ENCODE peak calls at places on chromosome 11, in six cellular contexts. M is suprapubic skin, L is GM12878, J is transverse colon, K is upper lobe of left lung, N is stomach. W is an unnamed sample. For H3K9me3, the result is how much of the 10 kb centered on the place peaks cover.

GRCh38 chr11:45180158-45180887 is 33.9 kb downstream of the PRDM11 start:
- DNase-seq in K (peak), J (peak), L (no peak), N (peak), M (no peak), W (peak)

GRCh38 chr11:27464155-27464759 is 8.3 kb downstream of the LGR4 start:
- DNase-seq in N (no peak), M (no peak), L (no peak), K (no peak), J (no peak), W (no peak)

GRCh38 chr11:102620858-102621561 is 4.1 kb downstream of the MMP20 start:
- DNase-seq in K (no peak), L (no peak), M (no peak), J (no peak), N (no peak), W (no peak)

GRCh38 chr11:42957831-42958230 is 354.0 kb upstream of the API5 start:
- DNase-seq in K (no peak), N (no peak), L (no peak), J (no peak), M (no peak), W (no peak)

GRCh38 chr11:103582351-103582909 is 454.0 kb upstream of the DDI1 start:
- DNase-seq in N (no peak), J (no peak), K (no peak), L (no peak), M (no peak), W (no peak)

GRCh38 chr11:20112291-20113146 is 47.8 kb downstream of the DBX1 start:
- DNase-seq in L (no peak), J (peak), N (peak), K (peak), M (peak), W (peak)

GRCh38 chr11:74442601-74443000 is 24.7 kb downstream of the KCNE3 start:
- DNase-seq in J (no peak), N (no peak), M (no peak), L (no peak), K (no peak), W (no peak)

GRCh38 chr11:12704049-12704448 is 29.8 kb downstream of the TEAD1 start:
- DNase-seq in K (no peak), N (no peak), M (no peak), J (no peak), L (no peak), W (no peak)

GRCh38 chr11:10805741-10806140 is 3.0 kb downstream of the EIF4G2 start:
- DNase-seq in J (no peak), K (no peak), M (no peak), L (no peak), N (no peak), W (no peak)

GRCh38 chr11:75165721-75166120 is 14.8 kb downstream of the SLCO2B1 start:
- DNase-seq in M (no peak), J (no peak), L (no peak), K (no peak), N (no peak), W (no peak)

GRCh38 chr11:8261316-8261715 is 2.4 kb downstream of the LMO1 start:
- DNase-seq in N (peak), J (no peak), L (no peak), M (peak), K (peak), W (no peak)

GRCh38 chr11:134664447-134664846 is 252.4 kb upstream of the B3GAT1 start:
- DNase-seq in N (peak), J (no peak), L (no peak), M (no peak), K (no peak), W (no peak)

GRCh38 chr11:116732740-116733385 is 39.9 kb downstream of the BUD13 start:
- DNase-seq in K (peak), M (peak), N (peak), J (peak), L (peak), W (peak)

GRCh38 chr11:83272627-83273026 is 13.5 kb downstream of the CCDC90B start:
- DNase-seq in M (no peak), K (no peak), L (no peak), J (no peak), N (no peak), W (no peak)

GRCh38 chr11:122879785-122880184 is 2.8 kb upstream of the JHY start:
- DNase-seq in J (no peak), L (no peak), K (no peak), N (no peak), M (no peak), W (no peak)

GRCh38 chr11:57459112-57460016 is 964 bp upstream of the RTN4RL2 start:
- DNase-seq in M (no peak), N (no peak), J (no peak), K (no peak), L (no peak), W (no peak)

GRCh38 chr11:28108909-28109308 is 721 bp downstream of the METTL15 start:
- DNase-seq in N (no peak), L (no peak), M (no peak), J (no peak), K (no peak), W (no peak)

GRCh38 chr11:84648413-84648812 is 978.7 kb downstream of the DLG2 start:
- DNase-seq in J (no peak), L (no peak), M (no peak), K (no peak), N (no peak), W (no peak)

GRCh38 chr11:95074806-95075563 is 8.3 kb downstream of the SRSF8 start:
- DNase-seq in K (peak), L (no peak), N (peak), J (peak), M (peak), W (no peak)

GRCh38 chr11:117417342-117417741 is 89.7 kb downstream of the CEP164 start:
- DNase-seq in M (no peak), J (no peak), N (no peak), L (no peak), K (no peak), W (no peak)

GRCh38 chr11:13462311-13462927 is 603 bp downstream of the BTBD10 start:
- DNase-seq in L (no peak), J (peak), M (peak), N (peak), K (peak), W (peak)

GRCh38 chr11:3119141-3119821 is 45.8 kb downstream of the OSBPL5 start:
- DNase-seq in M (peak), L (no peak), K (no peak), N (peak), J (peak), W (no peak)

GRCh38 chr11:43521471-43521870 is 159.1 kb upstream of the HSD17B12 start:
- DNase-seq in M (no peak), L (no peak), J (no peak), N (no peak), K (no peak), W (no peak)

GRCh38 chr11:6297831-6298230 is 22.5 kb downstream of the CAVIN3 start:
- DNase-seq in K (no peak), N (no peak), J (no peak), M (no peak), L (no peak), W (no peak)

DNA sequence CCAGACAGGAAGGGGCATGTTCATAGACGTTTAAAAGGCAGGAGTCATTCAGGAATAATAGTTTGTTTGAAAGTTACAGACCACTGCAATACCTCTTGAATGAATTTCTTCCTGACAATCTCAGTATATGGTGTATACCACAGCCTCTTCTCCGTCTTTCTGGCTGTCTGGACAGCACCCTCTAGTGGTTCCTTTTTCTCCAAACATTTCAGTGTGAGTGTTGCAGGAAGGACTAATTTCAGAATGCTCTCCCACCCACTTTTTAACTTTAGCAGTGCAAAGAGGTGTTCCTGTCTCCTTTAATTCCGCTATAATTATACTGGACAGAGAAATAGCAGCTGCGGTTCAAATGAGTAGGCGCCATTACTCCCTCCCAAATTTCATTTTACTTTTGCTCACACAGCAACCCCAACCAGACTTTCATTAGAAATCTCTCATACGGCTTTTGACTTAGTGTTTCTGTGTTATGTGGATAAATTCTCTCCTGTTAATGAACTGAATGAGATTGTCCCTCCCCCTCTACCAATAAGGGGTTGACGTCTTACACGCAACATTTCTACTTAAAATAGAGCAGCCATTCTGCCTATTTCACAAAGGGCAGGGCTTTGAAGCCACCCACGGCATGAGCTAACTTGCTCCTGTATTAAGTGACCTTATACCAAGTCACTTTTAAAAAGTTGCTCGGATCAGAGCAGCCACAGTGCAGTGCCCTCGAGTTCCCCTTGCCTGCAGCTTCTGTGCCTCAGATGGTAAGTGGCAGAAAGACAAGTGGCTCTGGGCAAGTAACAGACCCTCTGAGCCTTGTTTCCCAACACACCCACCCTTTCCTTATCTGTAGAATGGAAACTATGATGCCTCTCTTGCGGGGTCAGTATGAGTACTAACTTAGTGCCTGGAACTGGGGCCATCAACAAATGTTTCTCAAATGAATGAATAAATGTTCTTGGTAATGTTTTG is 368.6 kb downstream of the OPCML start:
- DNase-seq in M (no peak), J (no peak), N (no peak), K (no peak), L (peak), W (no peak)
- TF ChIP-seq POLR2AphosphoS5 in M (no peak), J (no peak), N (no peak), K (no peak), L (no peak), W (no peak)

DNA sequence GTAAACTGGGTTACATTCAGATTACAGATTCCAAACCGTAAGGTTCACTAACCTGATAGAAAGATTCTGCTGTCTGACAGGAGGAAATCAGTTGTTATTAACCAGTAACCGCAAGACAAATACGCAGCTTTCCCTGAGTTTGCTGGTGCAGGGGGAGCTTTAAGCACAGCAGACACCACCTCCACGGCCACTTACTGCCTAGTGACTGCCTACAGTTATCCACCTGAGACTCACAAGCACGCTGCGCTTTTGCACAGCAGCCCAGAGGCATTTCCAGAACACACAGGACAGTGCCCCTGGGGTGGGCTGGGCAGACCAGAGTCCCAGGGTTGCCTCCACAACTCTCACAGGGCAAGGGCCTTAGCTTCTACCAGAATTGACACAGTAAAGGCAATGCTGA is 90.9 kb downstream of the CTTN start:
- DNase-seq in M (no peak), J (no peak), K (no peak), L (no peak), N (no peak), W (no peak)
- H3K9me3 ChIP-seq in M (under half), J (under half), K (under half), L (under half), N (under half), W (under half)

GRCh38 chr11:119012629-119013170 is 5.4 kb downstream of the RPS25 start:
- DNase-seq in L (no peak), N (no peak), J (no peak), M (no peak), K (no peak), W (no peak)

GRCh38 chr11:119015054-119015611 is 3.0 kb downstream of the RPS25 start:
- DNase-seq in K (no peak), M (no peak), J (no peak), N (no peak), L (no peak), W (no peak)

GRCh38 chr11:119011476-119011875 is 6.7 kb downstream of the RPS25 start:
- DNase-seq in L (no peak), J (no peak), N (no peak), M (no peak), K (no peak), W (no peak)

GRCh38 chr11:119016216-119017009 is 1.7 kb downstream of the RPS25 start:
- DNase-seq in J (no peak), L (no peak), N (no peak), M (no peak), K (no peak), W (no peak)

DNA sequence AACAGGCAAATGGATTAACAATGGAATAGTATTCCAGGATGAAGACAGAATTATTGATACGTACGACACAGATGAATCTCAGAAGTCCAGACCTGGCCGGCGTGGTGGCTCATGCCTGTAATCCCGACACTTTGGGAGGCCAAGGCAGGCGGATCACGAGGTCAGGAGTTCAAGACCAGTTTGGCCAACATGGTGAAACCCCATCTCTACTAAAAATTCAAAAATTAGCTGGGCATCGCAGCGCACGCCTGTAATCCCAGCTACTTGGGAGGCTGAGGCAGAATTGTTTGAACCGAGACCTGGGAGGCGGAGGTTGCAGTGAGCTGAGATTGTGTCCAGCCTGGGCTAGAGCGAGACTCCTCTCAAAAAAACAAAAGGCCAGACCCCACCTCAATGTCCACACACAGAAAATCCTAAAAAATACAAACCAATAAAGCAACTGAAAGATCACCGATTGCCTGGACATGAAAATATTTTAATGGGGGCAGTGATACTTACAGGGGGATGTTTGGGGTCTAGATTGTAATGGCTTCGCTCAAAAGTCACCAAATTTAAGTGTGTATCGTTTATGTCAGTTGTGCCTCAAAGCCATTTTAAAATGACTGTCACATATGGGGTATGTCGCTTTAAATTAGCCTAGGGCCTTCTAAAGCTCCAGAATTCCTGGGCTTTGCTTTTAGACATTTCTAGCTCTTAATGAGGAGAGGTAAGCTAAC is 3.8 kb downstream of the RPS25 start:
- DNase-seq in M (no peak), L (no peak), K (no peak), N (no peak), J (no peak), W (no peak)
- TF ChIP-seq POLR2AphosphoS5 in M (no peak), L (peak), K (no peak), N (no peak), J (no peak), W (peak)

DNA sequence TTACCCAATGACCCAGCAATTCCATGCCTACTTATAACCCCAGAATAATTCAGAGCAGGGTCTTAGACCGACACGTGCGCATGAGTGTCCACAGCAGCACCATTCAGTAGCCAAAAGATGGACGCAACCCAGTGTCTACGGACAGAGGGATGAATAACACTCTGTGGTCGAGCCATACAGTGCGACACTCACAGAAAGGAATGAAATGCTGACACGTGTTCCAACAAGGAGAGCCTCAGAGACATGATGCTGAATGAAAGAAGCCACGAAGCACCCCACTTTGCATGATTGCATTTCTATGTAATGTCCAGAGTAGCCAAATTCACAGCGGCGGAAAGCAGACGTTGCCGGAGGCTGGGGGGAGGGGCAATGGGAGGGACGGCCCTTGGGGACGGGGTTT is 134.4 kb downstream of the CTTN start:
- DNase-seq in N (no peak), L (no peak), M (no peak), K (no peak), J (no peak), W (no peak)
- H3K9me3 ChIP-seq in N (under half), L (under half), M (under half), K (under half), J (under half), W (under half)

W was measured in HCT116.